ENCODE peak calls at places on chromosomes 12 and 14, in eight cellular contexts. Z is stimulated activated CD8-positive, alpha-beta memory T cell treated with anti-CD3 and anti-CD28 coated beads, Interleukin-7, amount 100 ng/mL, for 4 hours; D is NCI-H1930; A is adrenal gland; N is Daoy; E is transverse colon; W is stimulated activated CD4-positive, alpha-beta T cell treated with anti-CD3 and anti-CD28 coated beads, Interleukin-2, amount 100 ng/mL, for 24 hours; C is HTR-8/SVneo. P is an unnamed sample.

GRCh38 chr12:132729541-132730320 is 19.1 kb downstream of the PGAM5 start:
- DNase-seq in Z (no peak), D (no peak), A (peak; percentile 81), N (no peak), E (no peak), W (no peak), C (no peak), P (no peak)

GRCh38 chr14:79483989-79484388 is 727.3 kb downstream of the DIO2 start:
- DNase-seq in Z (no peak), D (no peak), A (no peak), N (no peak), E (no peak), W (no peak), C (no peak), P (no peak)

GRCh38 chr12:49949124-49949845 is 1.3 kb upstream of the AQP2 start:
- DNase-seq in Z (no peak), D (no peak), A (no peak), N (no peak), E (no peak), W (no peak), C (no peak), P (no peak)

GRCh38 chr12:19520646-19521045 is 81.4 kb downstream of the AEBP2 start:
- DNase-seq in Z (no peak), D (no peak), A (peak; percentile 16), N (no peak), E (no peak), W (no peak), C (no peak), P (no peak)

GRCh38 chr14:100532916-100533630 is 54.1 kb downstream of the BEGAIN start:
- DNase-seq in Z (no peak), D (no peak), A (peak; percentile 31), N (peak; percentile 29), E (no peak), W (no peak), C (no peak), P (peak; percentile 27)

GRCh38 chr12:92784356-92784755 is 81.6 kb downstream of the PLEKHG7 start:
- DNase-seq in Z (no peak), D (no peak), A (no peak), N (no peak), E (no peak), W (no peak), C (no peak), P (no peak)

GRCh38 chr14:91517013-91517412 is 6.9 kb upstream of the PPP4R3A start:
- DNase-seq in Z (no peak), D (no peak), A (no peak), N (no peak), E (no peak), W (no peak), C (no peak), P (no peak)

GRCh38 chr12:116392061-116392460 is 114.6 kb upstream of the MED13L start:
- DNase-seq in Z (no peak), D (no peak), A (no peak), N (no peak), E (no peak), W (no peak), C (no peak), P (no peak)

GRCh38 chr12:50200507-50201273 is 33.5 kb upstream of the CERS5 start:
- DNase-seq in Z (no peak), D (no peak), A (no peak), N (no peak), E (no peak), W (no peak), C (no peak), P (no peak)

GRCh38 chr12:130816055-130816454 is 23.0 kb downstream of the STX2 start:
- DNase-seq in Z (no peak), D (no peak), A (no peak), N (no peak), E (no peak), W (no peak), C (no peak), P (no peak)

GRCh38 chr12:27866382-27867101 is 86.5 kb upstream of the MANSC4 start:
- DNase-seq in Z (no peak), D (no peak), A (peak; percentile 5), N (peak; percentile 79), E (no peak), W (no peak), C (peak; percentile 32), P (no peak)

GRCh38 chr14:97878727-97879126 is 1081.5 kb downstream of the VRK1 start:
- DNase-seq in Z (no peak), D (no peak), A (peak; percentile 44), N (no peak), E (peak; percentile 10), W (no peak), C (no peak), P (no peak)

GRCh38 chr12:82954572-82954971 is 267.9 kb downstream of the TMTC2 start:
- DNase-seq in Z (no peak), D (no peak), A (no peak), N (no peak), E (no peak), W (no peak), C (no peak), P (no peak)

P was measured in lung.